ENCODE peak calls at places on chromosome 22, in ten cellular contexts. One of them, this sample, is unnamed.

GRCh38 chr22:36599771-36600170 is 70.8 kb upstream of the EIF3D start:
- DNase-seq in transverse colon: no peak
- DNase-seq in foreskin fibroblast: no peak
- DNase-seq in GM06990: no peak
- DNase-seq in aorta: no peak
- DNase-seq in cardiac muscle cell: no peak
- DNase-seq in brain microvascular endothelial cell: no peak
- DNase-seq in fibroblast of the aortic adventitia: no peak
- DNase-seq in naive thymus-derived CD4-positive, alpha-beta T cell: no peak
- DNase-seq in lung: no peak
- DNase-seq in this sample: no peak

GRCh38 chr22:23762866-23763578 is at the start of gene C22orf15:
- DNase-seq in cardiac muscle cell: no peak
- DNase-seq in foreskin fibroblast: peak; percentile 73
- DNase-seq in fibroblast of the aortic adventitia: peak; percentile 16
- DNase-seq in transverse colon: no peak
- DNase-seq in aorta: no peak
- DNase-seq in naive thymus-derived CD4-positive, alpha-beta T cell: peak; percentile 23
- DNase-seq in GM06990: no peak
- DNase-seq in lung: no peak
- DNase-seq in brain microvascular endothelial cell: no peak
- DNase-seq in this sample: peak; percentile 53

GRCh38 chr22:22515890-22516289 is 4.2 kb downstream of the ZNF280A start:
- DNase-seq in lung: no peak
- DNase-seq in GM06990: no peak
- DNase-seq in aorta: no peak
- DNase-seq in transverse colon: no peak
- DNase-seq in brain microvascular endothelial cell: no peak
- DNase-seq in fibroblast of the aortic adventitia: no peak
- DNase-seq in cardiac muscle cell: no peak
- DNase-seq in foreskin fibroblast: no peak
- DNase-seq in naive thymus-derived CD4-positive, alpha-beta T cell: no peak
- DNase-seq in this sample: no peak

GRCh38 chr22:19571995-19572394 is 47.8 kb upstream of the CLDN5 start:
- DNase-seq in aorta: no peak
- DNase-seq in fibroblast of the aortic adventitia: peak; percentile 4
- DNase-seq in GM06990: no peak
- DNase-seq in foreskin fibroblast: no peak
- DNase-seq in cardiac muscle cell: no peak
- DNase-seq in naive thymus-derived CD4-positive, alpha-beta T cell: no peak
- DNase-seq in lung: no peak
- DNase-seq in transverse colon: no peak
- DNase-seq in brain microvascular endothelial cell: no peak
- DNase-seq in this sample: no peak

GRCh38 chr22:30752771-30753170 is 58.1 kb downstream of the OSBP2 start:
- DNase-seq in transverse colon: no peak
- DNase-seq in aorta: no peak
- DNase-seq in foreskin fibroblast: no peak
- DNase-seq in lung: no peak
- DNase-seq in fibroblast of the aortic adventitia: no peak
- DNase-seq in naive thymus-derived CD4-positive, alpha-beta T cell: no peak
- DNase-seq in brain microvascular endothelial cell: no peak
- DNase-seq in GM06990: no peak
- DNase-seq in cardiac muscle cell: peak; percentile 17
- DNase-seq in this sample: no peak

GRCh38 chr22:33354928-33355327 is 296.7 kb upstream of the SYN3 start:
- DNase-seq in fibroblast of the aortic adventitia: peak; percentile 44
- DNase-seq in naive thymus-derived CD4-positive, alpha-beta T cell: no peak
- DNase-seq in GM06990: no peak
- DNase-seq in cardiac muscle cell: peak; percentile 30
- DNase-seq in brain microvascular endothelial cell: no peak
- DNase-seq in aorta: no peak
- DNase-seq in transverse colon: no peak
- DNase-seq in lung: no peak
- DNase-seq in foreskin fibroblast: no peak
- DNase-seq in this sample: no peak

GRCh38 chr22:49951986-49952896 is 8.3 kb upstream of the PIM3 start:
- DNase-seq in transverse colon: no peak
- DNase-seq in fibroblast of the aortic adventitia: peak; percentile 82
- DNase-seq in GM06990: no peak
- DNase-seq in naive thymus-derived CD4-positive, alpha-beta T cell: no peak
- DNase-seq in cardiac muscle cell: no peak
- DNase-seq in aorta: no peak
- DNase-seq in brain microvascular endothelial cell: peak; percentile 75
- DNase-seq in lung: no peak
- DNase-seq in foreskin fibroblast: peak; percentile 72
- DNase-seq in this sample: no peak

GRCh38 chr22:49203863-49204598 is 623.6 kb downstream of the BRD1 start:
- DNase-seq in naive thymus-derived CD4-positive, alpha-beta T cell: no peak
- DNase-seq in fibroblast of the aortic adventitia: no peak
- DNase-seq in transverse colon: no peak
- DNase-seq in brain microvascular endothelial cell: no peak
- DNase-seq in lung: no peak
- DNase-seq in cardiac muscle cell: no peak
- DNase-seq in foreskin fibroblast: no peak
- DNase-seq in GM06990: no peak
- DNase-seq in aorta: peak; percentile 59
- DNase-seq in this sample: peak; percentile 3

GRCh38 chr22:20228939-20229272 is 39.2 kb downstream of the RTN4R start:
- DNase-seq in naive thymus-derived CD4-positive, alpha-beta T cell: no peak
- DNase-seq in GM06990: no peak
- DNase-seq in aorta: no peak
- DNase-seq in lung: no peak
- DNase-seq in foreskin fibroblast: no peak
- DNase-seq in transverse colon: no peak
- DNase-seq in cardiac muscle cell: no peak
- DNase-seq in brain microvascular endothelial cell: no peak
- DNase-seq in fibroblast of the aortic adventitia: no peak
- DNase-seq in this sample: no peak

GRCh38 chr22:20197407-20198030 is 46.7 kb upstream of the CCDC188 start:
- DNase-seq in aorta: no peak
- DNase-seq in naive thymus-derived CD4-positive, alpha-beta T cell: no peak
- DNase-seq in brain microvascular endothelial cell: no peak
- DNase-seq in GM06990: no peak
- DNase-seq in foreskin fibroblast: no peak
- DNase-seq in cardiac muscle cell: no peak
- DNase-seq in fibroblast of the aortic adventitia: no peak
- DNase-seq in lung: no peak
- DNase-seq in transverse colon: no peak
- DNase-seq in this sample: no peak

GRCh38 chr22:32042924-32043323 is at the start of gene SLC5A1:
- DNase-seq in foreskin fibroblast: no peak
- DNase-seq in brain microvascular endothelial cell: no peak
- DNase-seq in fibroblast of the aortic adventitia: no peak
- DNase-seq in transverse colon: peak; percentile 91
- DNase-seq in GM06990: no peak
- DNase-seq in aorta: no peak
- DNase-seq in naive thymus-derived CD4-positive, alpha-beta T cell: no peak
- DNase-seq in cardiac muscle cell: no peak
- DNase-seq in lung: peak; percentile 34
- DNase-seq in this sample: no peak

GRCh38 chr22:48825802-48826520 is 1001.7 kb downstream of the BRD1 start:
- DNase-seq in cardiac muscle cell: no peak
- DNase-seq in foreskin fibroblast: no peak
- DNase-seq in naive thymus-derived CD4-positive, alpha-beta T cell: no peak
- DNase-seq in lung: no peak
- DNase-seq in brain microvascular endothelial cell: no peak
- DNase-seq in fibroblast of the aortic adventitia: no peak
- DNase-seq in transverse colon: no peak
- DNase-seq in aorta: peak; percentile 67
- DNase-seq in GM06990: no peak
- DNase-seq in this sample: no peak

GRCh38 chr22:25656724-25657123 is 85.3 kb upstream of the MYO18B start:
- DNase-seq in GM06990: peak; percentile 45
- DNase-seq in aorta: no peak
- DNase-seq in fibroblast of the aortic adventitia: no peak
- DNase-seq in lung: no peak
- DNase-seq in foreskin fibroblast: no peak
- DNase-seq in transverse colon: no peak
- DNase-seq in naive thymus-derived CD4-positive, alpha-beta T cell: no peak
- DNase-seq in cardiac muscle cell: no peak
- DNase-seq in brain microvascular endothelial cell: no peak
- DNase-seq in this sample: no peak

GRCh38 chr22:23750744-23751440 is at the start of gene ZNF70:
- DNase-seq in lung: peak; percentile 85
- DNase-seq in fibroblast of the aortic adventitia: peak; percentile 66
- DNase-seq in aorta: peak; percentile 94
- DNase-seq in GM06990: peak; percentile 89
- DNase-seq in naive thymus-derived CD4-positive, alpha-beta T cell: peak; percentile 87
- DNase-seq in cardiac muscle cell: peak; percentile 94
- DNase-seq in transverse colon: peak; percentile 93
- DNase-seq in brain microvascular endothelial cell: peak; percentile 42
- DNase-seq in foreskin fibroblast: peak; percentile 92
- DNase-seq in this sample: peak; percentile 79

GRCh38 chr22:40597541-40598453 is 38.7 kb downstream of the MRTFA start:
- DNase-seq in brain microvascular endothelial cell: no peak
- DNase-seq in transverse colon: no peak
- DNase-seq in GM06990: no peak
- DNase-seq in naive thymus-derived CD4-positive, alpha-beta T cell: no peak
- DNase-seq in foreskin fibroblast: peak; percentile 30
- DNase-seq in cardiac muscle cell: no peak
- DNase-seq in lung: no peak
- DNase-seq in aorta: no peak
- DNase-seq in fibroblast of the aortic adventitia: peak; percentile 69
- DNase-seq in this sample: no peak

GRCh38 chr22:45425531-45426265 is 12.2 kb downstream of the RIBC2 start:
- DNase-seq in aorta: peak; percentile 65
- DNase-seq in foreskin fibroblast: no peak
- DNase-seq in fibroblast of the aortic adventitia: no peak
- DNase-seq in transverse colon: no peak
- DNase-seq in cardiac muscle cell: no peak
- DNase-seq in brain microvascular endothelial cell: no peak
- DNase-seq in GM06990: no peak
- DNase-seq in lung: no peak
- DNase-seq in naive thymus-derived CD4-positive, alpha-beta T cell: no peak
- DNase-seq in this sample: no peak
- H3K4me3 ChIP-seq in aorta: no peak overlapping the region
- H3K4me3 ChIP-seq in foreskin fibroblast: no peak overlapping the region
- H3K4me3 ChIP-seq in fibroblast of the aortic adventitia: no peak overlapping the region
- H3K4me3 ChIP-seq in transverse colon: no peak overlapping the region
- H3K4me3 ChIP-seq in cardiac muscle cell: no peak overlapping the region
- H3K4me3 ChIP-seq in brain microvascular endothelial cell: no peak overlapping the region
- H3K4me3 ChIP-seq in GM06990: no peak overlapping the region
- H3K4me3 ChIP-seq in lung: no peak overlapping the region
- H3K4me3 ChIP-seq in naive thymus-derived CD4-positive, alpha-beta T cell: no peak overlapping the region
- H3K4me3 ChIP-seq in this sample: no peak overlapping the region

GRCh38 chr22:42075277-42075676 is 1.2 kb downstream of the PHETA2 start:
- DNase-seq in foreskin fibroblast: no peak
- DNase-seq in fibroblast of the aortic adventitia: no peak
- DNase-seq in lung: no peak
- DNase-seq in transverse colon: no peak
- DNase-seq in cardiac muscle cell: no peak
- DNase-seq in aorta: no peak
- DNase-seq in GM06990: no peak
- DNase-seq in brain microvascular endothelial cell: no peak
- DNase-seq in naive thymus-derived CD4-positive, alpha-beta T cell: no peak
- DNase-seq in this sample: no peak

GRCh38 chr22:42072606-42073330 is 1.3 kb upstream of the PHETA2 start:
- DNase-seq in GM06990: no peak
- DNase-seq in foreskin fibroblast: no peak
- DNase-seq in lung: no peak
- DNase-seq in fibroblast of the aortic adventitia: no peak
- DNase-seq in naive thymus-derived CD4-positive, alpha-beta T cell: no peak
- DNase-seq in cardiac muscle cell: peak; percentile 66
- DNase-seq in aorta: no peak
- DNase-seq in brain microvascular endothelial cell: no peak
- DNase-seq in transverse colon: no peak
- DNase-seq in this sample: no peak

GRCh38 chr22:42074846-42075245 is 798 bp downstream of the PHETA2 start:
- DNase-seq in aorta: no peak
- DNase-seq in fibroblast of the aortic adventitia: no peak
- DNase-seq in brain microvascular endothelial cell: no peak
- DNase-seq in foreskin fibroblast: no peak
- DNase-seq in lung: no peak
- DNase-seq in transverse colon: no peak
- DNase-seq in cardiac muscle cell: no peak
- DNase-seq in GM06990: no peak
- DNase-seq in naive thymus-derived CD4-positive, alpha-beta T cell: no peak
- DNase-seq in this sample: no peak

GRCh38 chr22:42073568-42074152 is 388 bp upstream of the PHETA2 start:
- DNase-seq in lung: no peak
- DNase-seq in cardiac muscle cell: no peak
- DNase-seq in naive thymus-derived CD4-positive, alpha-beta T cell: no peak
- DNase-seq in GM06990: no peak
- DNase-seq in brain microvascular endothelial cell: no peak
- DNase-seq in foreskin fibroblast: no peak
- DNase-seq in fibroblast of the aortic adventitia: no peak
- DNase-seq in transverse colon: no peak
- DNase-seq in aorta: no peak
- DNase-seq in this sample: no peak

GRCh38 chr22:42074153-42074750 is at the start of gene PHETA2:
- DNase-seq in foreskin fibroblast: peak; percentile 67
- DNase-seq in fibroblast of the aortic adventitia: peak; percentile 34
- DNase-seq in transverse colon: peak; percentile 63
- DNase-seq in lung: no peak
- DNase-seq in aorta: peak; percentile 84
- DNase-seq in naive thymus-derived CD4-positive, alpha-beta T cell: peak; percentile 46
- DNase-seq in GM06990: peak; percentile 69
- DNase-seq in brain microvascular endothelial cell: no peak
- DNase-seq in cardiac muscle cell: peak; percentile 14
- DNase-seq in this sample: no peak
- H3K4me3 ChIP-seq in foreskin fibroblast: peak within 1 kb of the TSS; percentile 64
- H3K4me3 ChIP-seq in fibroblast of the aortic adventitia: peak within 1 kb of the TSS; percentile 70
- H3K4me3 ChIP-seq in transverse colon: peak within 1 kb of the TSS; percentile 81
- H3K4me3 ChIP-seq in lung: peak within 1 kb of the TSS; percentile 72
- H3K4me3 ChIP-seq in aorta: peak within 1 kb of the TSS; percentile 80
- H3K4me3 ChIP-seq in naive thymus-derived CD4-positive, alpha-beta T cell: peak within 1 kb of the TSS; percentile 49
- H3K4me3 ChIP-seq in GM06990: peak within 1 kb of the TSS; percentile 51
- H3K4me3 ChIP-seq in brain microvascular endothelial cell: peak within 1 kb of the TSS; percentile 75
- H3K4me3 ChIP-seq in cardiac muscle cell: no peak within 1 kb of the TSS
- H3K4me3 ChIP-seq in this sample: no peak within 1 kb of the TSS

DNA sequence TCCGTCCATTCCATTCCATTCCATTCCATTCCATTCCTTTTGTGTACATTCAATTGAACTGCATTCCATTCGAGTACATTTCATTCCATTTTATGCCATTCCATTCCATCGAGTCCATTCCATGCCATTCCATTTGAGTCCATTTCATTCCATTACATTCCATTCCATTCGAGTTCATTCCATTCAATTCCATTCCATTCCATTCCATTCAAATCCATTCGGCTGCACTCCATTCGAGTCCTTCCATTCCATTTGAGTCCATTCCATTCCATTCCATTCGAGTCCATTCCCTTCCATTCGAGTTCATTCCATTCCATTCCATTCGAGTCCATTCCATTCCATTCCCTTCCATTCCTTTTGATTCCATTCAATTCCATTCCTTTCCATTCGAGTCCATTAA is 4800.6 kb upstream of the OR11H1 start:
- DNase-seq in brain microvascular endothelial cell: no peak
- DNase-seq in lung: no peak
- DNase-seq in transverse colon: no peak
- DNase-seq in foreskin fibroblast: no peak
- DNase-seq in cardiac muscle cell: no peak
- DNase-seq in GM06990: no peak
- DNase-seq in fibroblast of the aortic adventitia: no peak
- DNase-seq in aorta: no peak
- DNase-seq in naive thymus-derived CD4-positive, alpha-beta T cell: no peak
- DNase-seq in this sample: no peak
- H3K4me3 ChIP-seq in brain microvascular endothelial cell: no peak overlapping the region
- H3K4me3 ChIP-seq in lung: no peak overlapping the region
- H3K4me3 ChIP-seq in transverse colon: no peak overlapping the region
- H3K4me3 ChIP-seq in foreskin fibroblast: no peak overlapping the region
- H3K4me3 ChIP-seq in cardiac muscle cell: no peak overlapping the region
- H3K4me3 ChIP-seq in GM06990: no peak overlapping the region
- H3K4me3 ChIP-seq in fibroblast of the aortic adventitia: no peak overlapping the region
- H3K4me3 ChIP-seq in aorta: no peak overlapping the region
- H3K4me3 ChIP-seq in naive thymus-derived CD4-positive, alpha-beta T cell: no peak overlapping the region
- H3K4me3 ChIP-seq in this sample: no peak overlapping the region

GRCh38 chr22:17258015-17258827 is 39.0 kb upstream of the ADA2 start:
- DNase-seq in cardiac muscle cell: peak; percentile 79
- DNase-seq in foreskin fibroblast: peak; percentile 3
- DNase-seq in lung: peak; percentile 42
- DNase-seq in fibroblast of the aortic adventitia: no peak
- DNase-seq in transverse colon: peak; percentile 84
- DNase-seq in aorta: no peak
- DNase-seq in GM06990: peak; percentile 86
- DNase-seq in naive thymus-derived CD4-positive, alpha-beta T cell: peak; percentile 60
- DNase-seq in brain microvascular endothelial cell: no peak
- DNase-seq in this sample: peak; percentile 69
- H3K4me3 ChIP-seq in cardiac muscle cell: no peak overlapping the region
- H3K4me3 ChIP-seq in foreskin fibroblast: no peak overlapping the region
- H3K4me3 ChIP-seq in lung: no peak overlapping the region
- H3K4me3 ChIP-seq in fibroblast of the aortic adventitia: no peak overlapping the region
- H3K4me3 ChIP-seq in transverse colon: no peak overlapping the region
- H3K4me3 ChIP-seq in aorta: no peak overlapping the region
- H3K4me3 ChIP-seq in GM06990: peak overlapping the region; percentile 26
- H3K4me3 ChIP-seq in naive thymus-derived CD4-positive, alpha-beta T cell: peak overlapping the region; percentile 38
- H3K4me3 ChIP-seq in brain microvascular endothelial cell: no peak overlapping the region
- H3K4me3 ChIP-seq in this sample: no peak overlapping the region

This sample was measured in WERI-Rb-1.